ENCODE peak calls at places on chromosomes 4 and X, in four cellular contexts. O is endodermal cell, C is Peyer's patch, A is left ventricle myocardium inferior. M is an unnamed sample. For H3K4me1, the result is how much of the 10 kb centered on the place peaks cover.

GRCh38 chrX:154013614-154014360 is 5.9 kb downstream of the IRAK1 start:
- DNase-seq in A (no peak), C (no peak), O (peak), M (no peak)

GRCh38 chr4:157664726-157665125 is 444.2 kb downstream of the GRIA2 start:
- DNase-seq in A (no peak), O (no peak), C (no peak), M (no peak)

GRCh38 chr4:152973614-152974200 is 37.6 kb downstream of the FHDC1 start:
- DNase-seq in C (no peak), A (no peak), O (no peak), M (no peak)

GRCh38 chr4:84482564-84483563 is 16.2 kb downstream of the NKX6-1 start:
- DNase-seq in A (no peak), C (no peak), O (peak), M (no peak)

GRCh38 chrX:45172890-45173289 is 27.8 kb downstream of the DIPK2B start:
- DNase-seq in O (no peak), A (no peak), C (no peak), M (no peak)

GRCh38 chr4:127685292-127685691 is 44.9 kb upstream of the SLC25A31 start:
- DNase-seq in C (no peak), O (no peak), A (no peak), M (no peak)

GRCh38 chr4:37873383-37873782 is 17.5 kb upstream of the TBC1D1 start:
- DNase-seq in A (no peak), O (no peak), C (no peak), M (no peak)

GRCh38 chr4:99815597-99816011 is 1.0 kb upstream of the DAPP1 start:
- DNase-seq in O (no peak), C (peak), A (no peak), M (peak)

GRCh38 chr4:88791274-88791673 is 93.6 kb upstream of the NAP1L5 start:
- DNase-seq in O (no peak), C (no peak), A (no peak), M (no peak)

GRCh38 chr4:91092398-91092955 is 965.3 kb downstream of the CCSER1 start:
- DNase-seq in C (no peak), O (no peak), A (no peak), M (no peak)

GRCh38 chrX:73289039-73289438 is 74.4 kb upstream of the NAP1L2 start:
- DNase-seq in A (no peak), C (no peak), O (peak), M (no peak)

GRCh38 chrX:300334-300733 is 18.3 kb downstream of the GTPBP6 start:
- DNase-seq in C (no peak), O (no peak), A (no peak), M (no peak)

GRCh38 chr4:37219251-37219650 is 25.3 kb upstream of the NWD2 start:
- DNase-seq in C (no peak), O (no peak), A (no peak), M (no peak)

GRCh38 chrX:40090050-40090804 is 7.5 kb downstream of the BCOR start:
- DNase-seq in A (peak), C (peak), O (peak), M (no peak)
- H3K4me1 ChIP-seq in A (half or more), C (under half), O (under half), M (under half)

GRCh38 chrX:150574824-150575409 is 6.5 kb downstream of the MTM1 start:
- DNase-seq in A (no peak), C (no peak), O (no peak), M (no peak)

GRCh38 chrX:150572206-150572605 is 3.8 kb downstream of the MTM1 start:
- DNase-seq in C (no peak), A (no peak), O (no peak), M (no peak)

GRCh38 chrX:150577174-150577573 is 8.8 kb downstream of the MTM1 start:
- DNase-seq in C (no peak), A (no peak), O (no peak), M (no peak)

GRCh38 chrX:150573702-150574101 is 5.3 kb downstream of the MTM1 start:
- DNase-seq in C (no peak), O (no peak), A (no peak), M (no peak)

DNA sequence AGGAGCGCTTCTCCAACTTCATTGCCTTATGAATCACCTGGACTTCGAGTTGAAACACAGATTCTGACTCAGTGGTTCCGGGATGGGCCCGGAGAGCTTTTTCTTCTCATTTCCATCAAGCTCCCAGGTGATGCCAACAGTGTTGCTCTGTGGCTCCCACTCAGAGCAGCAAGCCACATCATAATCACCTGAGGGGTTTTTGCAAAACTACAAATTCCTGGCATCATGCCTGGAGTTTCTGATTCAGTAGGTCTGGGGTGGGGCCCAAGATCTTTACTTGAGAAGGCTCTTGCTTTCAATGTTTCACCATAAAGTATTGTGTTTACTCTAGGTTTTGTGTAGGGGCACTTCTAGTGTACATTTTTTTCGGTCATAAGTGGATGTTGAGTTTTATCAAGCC is 7.0 kb downstream of the MTM1 start:
- DNase-seq in C (no peak), O (no peak), A (no peak), M (peak)
- H3K4me1 ChIP-seq in C (under half), O (under half), A (half or more), M (under half)

GRCh38 chrX:69285401-69285871 is 120.2 kb upstream of the PJA1 start:
- DNase-seq in A (peak), O (peak), C (no peak), M (no peak)
- H3K4me1 ChIP-seq in A (under half), O (under half), C (under half), M (under half)

DNA sequence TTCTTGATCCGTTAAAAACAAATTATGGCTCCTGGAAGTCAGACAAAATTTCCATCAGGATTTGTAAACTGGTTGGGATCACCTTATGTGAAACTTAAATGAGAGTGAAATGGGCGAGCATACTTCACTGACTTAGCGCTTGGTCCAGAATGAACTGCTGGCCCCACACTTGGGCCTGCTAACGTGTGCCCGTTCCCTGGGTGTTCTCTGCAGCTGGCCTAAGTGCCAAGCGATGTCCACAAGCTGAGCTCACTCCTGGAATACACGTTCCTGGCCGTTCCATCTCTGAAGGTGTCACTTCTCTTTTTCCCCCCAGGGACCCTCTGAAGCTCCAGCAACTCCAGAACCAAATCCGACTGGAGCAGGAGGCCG is 132.7 kb downstream of the CBR4 start:
- DNase-seq in O (no peak), C (no peak), A (no peak), M (no peak)
- H3K4me1 ChIP-seq in O (under half), C (under half), A (half or more), M (under half)

GRCh38 chrX:151513472-151513871 is 50.0 kb upstream of the PASD1 start:
- DNase-seq in C (no peak), A (no peak), O (no peak), M (no peak)
- H3K4me1 ChIP-seq in C (under half), A (under half), O (under half), M (under half)

GRCh38 chrX:54799046-54799445 is 991 bp upstream of the ITIH6 start:
- DNase-seq in A (no peak), O (peak), C (no peak), M (no peak)
- H3K4me1 ChIP-seq in A (under half), O (under half), C (under half), M (under half)

GRCh38 chrX:71103110-71103983 is 3.2 kb downstream of the CXorf65 start:
- DNase-seq in O (peak), A (no peak), C (no peak), M (no peak)

GRCh38 chrX:71106427-71106826 is at the start of gene CXorf65:
- DNase-seq in C (no peak), A (no peak), O (no peak), M (no peak)

GRCh38 chrX:71105638-71106037 is 902 bp downstream of the CXorf65 start:
- DNase-seq in O (no peak), C (no peak), A (no peak), M (no peak)

GRCh38 chrX:71107762-71108360 is 1.3 kb upstream of the CXorf65 start:
- DNase-seq in O (no peak), A (no peak), C (no peak), M (no peak)

GRCh38 chrX:71107245-71107644 is 705 bp upstream of the CXorf65 start:
- DNase-seq in O (no peak), C (no peak), A (no peak), M (no peak)
- H3K4me1 ChIP-seq in O (under half), C (under half), A (under half), M (under half)